ENCODE peak calls at places on chromosomes 5 and 9, in four cellular contexts. L, U, Y and F are unnamed samples.

GRCh38 chr9:110919609-110920008 is 118.7 kb downstream of the LPAR1 start:
- DNase-seq in L (no peak), U (no peak), Y (no peak), F (peak)

GRCh38 chr5:171702391-171702790 is 83.2 kb upstream of the SMIM23 start:
- DNase-seq in U (no peak), L (no peak), Y (no peak), F (no peak)

GRCh38 chr5:29231153-29231552 is 1962.3 kb upstream of the CDH6 start:
- DNase-seq in Y (no peak), U (no peak), L (no peak), F (no peak)

GRCh38 chr5:42950466-42951168 is 89.5 kb downstream of the ANXA2R start:
- DNase-seq in Y (no peak), L (no peak), U (peak), F (peak)

GRCh38 chr5:177300236-177300880 is 3.2 kb downstream of the RAB24 start:
- DNase-seq in U (peak), Y (no peak), L (no peak), F (no peak)

GRCh38 chr5:111415053-111415452 is 97.3 kb downstream of the STARD4 start:
- DNase-seq in Y (no peak), U (no peak), L (no peak), F (no peak)

GRCh38 chr9:38417003-38417965 is 7.0 kb downstream of the IGFBPL1 start:
- DNase-seq in Y (no peak), L (peak), U (peak), F (peak)

GRCh38 chr5:1400936-1401335 is 44.3 kb downstream of the SLC6A3 start:
- DNase-seq in Y (no peak), L (no peak), U (no peak), F (no peak)

GRCh38 chr5:1005362-1005851 is 3.2 kb upstream of the NKD2 start:
- DNase-seq in Y (no peak), U (no peak), L (no peak), F (no peak)

DNA sequence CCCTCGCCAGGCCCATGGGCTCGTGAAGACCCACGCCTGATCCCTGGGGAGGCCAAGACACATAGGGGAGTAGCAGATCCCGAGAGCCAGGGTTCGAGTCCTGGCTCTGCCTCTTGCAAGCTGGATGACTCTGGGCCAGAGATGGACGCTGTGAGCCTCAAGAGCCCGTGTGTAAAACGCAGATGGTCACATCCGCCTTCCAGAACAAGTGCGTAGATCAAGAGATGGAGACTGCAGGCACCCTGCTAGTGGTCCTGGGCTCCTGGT is 8.2 kb downstream of the ST6GALNAC4 start:
- DNase-seq in U (no peak), L (no peak), Y (no peak), F (no peak)
- H3K4me2 ChIP-seq in U (no peak), L (no peak), Y (no peak), F (no peak)

GRCh38 chr9:7780261-7780988 is 19.2 kb downstream of the DMAC1 start:
- DNase-seq in Y (no peak), U (no peak), L (no peak), F (no peak)

GRCh38 chr9:7783635-7784063 is 15.9 kb downstream of the DMAC1 start:
- DNase-seq in U (no peak), L (no peak), Y (no peak), F (no peak)

GRCh38 chr9:7779201-7779600 is 20.4 kb downstream of the DMAC1 start:
- DNase-seq in U (no peak), Y (no peak), L (no peak), F (no peak)

GRCh38 chr9:7782390-7783120 is 17.0 kb downstream of the DMAC1 start:
- DNase-seq in Y (no peak), L (no peak), U (no peak), F (no peak)

DNA sequence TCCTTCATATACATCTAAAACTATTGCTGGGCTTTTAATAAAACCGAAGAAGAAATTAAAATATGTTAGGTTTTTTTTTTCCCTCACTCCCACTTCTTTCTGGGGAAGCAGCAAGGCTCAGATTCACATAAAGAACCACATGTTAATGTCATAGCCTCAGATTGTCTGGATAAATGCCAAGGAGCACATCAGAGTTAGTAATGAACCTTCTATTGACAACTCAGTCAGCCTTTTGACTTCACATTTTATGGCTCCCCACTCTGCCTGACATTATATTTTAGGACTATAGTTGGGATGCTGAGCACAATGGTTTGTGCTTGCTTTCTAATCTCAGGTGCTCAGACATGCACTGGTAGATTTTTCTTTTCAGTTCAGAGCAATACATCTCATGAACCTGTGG is 21.8 kb downstream of the DMAC1 start:
- DNase-seq in L (no peak), Y (no peak), U (no peak), F (no peak)
- TF ChIP-seq EP300 in L (no peak), Y (no peak), U (no peak), F (no peak)

GRCh38 chr5:14212838-14213237 is 69.7 kb downstream of the TRIO start:
- DNase-seq in U (no peak), Y (no peak), L (peak), F (no peak)
- H3K4me2 ChIP-seq in U (no peak), Y (no peak), L (peak), F (peak)

GRCh38 chr5:36507332-36507952 is 99.0 kb upstream of the SLC1A3 start:
- DNase-seq in Y (no peak), U (peak), L (peak), F (peak)

GRCh38 chr5:36505021-36505420 is 101.4 kb upstream of the SLC1A3 start:
- DNase-seq in L (no peak), U (no peak), Y (no peak), F (no peak)

GRCh38 chr5:36502608-36503007 is 103.8 kb upstream of the SLC1A3 start:
- DNase-seq in U (no peak), Y (no peak), L (no peak), F (no peak)
- TF ChIP-seq EP300 in U (no peak), Y (no peak), L (no peak), F (no peak)

GRCh38 chr9:130069048-130069447 is 15.3 kb downstream of the GPR107 start:
- DNase-seq in L (no peak), U (no peak), Y (no peak), F (no peak)
- H3K4me2 ChIP-seq in L (no peak), U (no peak), Y (no peak), F (peak)

DNA sequence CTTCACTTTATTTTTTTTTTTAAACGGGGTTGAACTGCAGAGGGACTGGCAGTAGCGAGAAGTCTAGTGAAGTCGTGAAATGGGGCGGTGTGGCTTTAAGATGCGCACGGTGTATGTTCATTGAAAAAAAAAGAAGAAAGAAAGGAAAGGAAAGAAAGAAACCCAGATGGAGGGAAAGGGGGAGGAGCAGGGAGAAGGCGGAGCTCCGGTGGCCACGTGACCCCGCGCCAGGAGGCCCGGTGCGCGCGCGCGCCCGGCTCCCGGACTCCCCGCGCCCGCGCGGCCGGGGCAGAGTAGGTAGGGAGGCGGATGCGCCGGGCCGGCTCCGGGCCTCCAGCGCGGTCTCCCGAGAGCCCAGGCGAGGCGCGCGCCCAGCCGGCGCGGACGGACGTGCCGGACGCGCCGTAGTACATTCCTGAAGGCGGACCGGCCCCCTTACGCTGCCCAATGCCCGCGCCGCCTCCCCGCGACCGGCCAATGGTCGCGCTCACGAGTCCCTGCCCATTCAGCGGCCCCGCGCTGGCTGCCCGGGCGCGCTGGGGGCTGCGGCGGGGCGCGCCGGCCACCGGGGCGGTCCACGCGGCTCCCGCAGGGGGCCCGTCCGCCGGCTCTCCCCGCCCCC is 6.0 kb downstream of the PTCH1 start:
- DNase-seq in Y (peak), L (peak), U (peak), F (peak)
- TF ChIP-seq EP300 in Y (peak), L (no peak), U (no peak), F (no peak)

GRCh38 chr9:93567271-93567959 is 9.0 kb upstream of the PHF2 start:
- DNase-seq in Y (no peak), U (no peak), L (no peak), F (no peak)
- H3K4me2 ChIP-seq in Y (peak), U (peak), L (peak), F (peak)